ENCODE peak calls at places on chromosomes 6 and 20, in seven cellular contexts. One of them, this sample, is unnamed.

GRCh38 chr20:46651091-46651962 is at the start of gene SLC13A3:
- DNase-seq in K562: no peak
- DNase-seq in GM12892: no peak
- DNase-seq in SK-N-SH: peak; percentile 74
- DNase-seq in HepG2: peak; percentile 79
- DNase-seq in H1: no peak
- DNase-seq in GM12878: no peak
- DNase-seq in this sample: no peak

GRCh38 chr6:24492475-24492874 is 2.3 kb upstream of the ALDH5A1 start:
- DNase-seq in SK-N-SH: no peak
- DNase-seq in K562: peak; percentile 41
- DNase-seq in GM12892: no peak
- DNase-seq in HepG2: peak; percentile 58
- DNase-seq in GM12878: no peak
- DNase-seq in H1: no peak
- DNase-seq in this sample: no peak

GRCh38 chr6:52955871-52956270 is 39.2 kb downstream of the GSTA4 start:
- DNase-seq in GM12892: no peak
- DNase-seq in H1: no peak
- DNase-seq in SK-N-SH: no peak
- DNase-seq in HepG2: no peak
- DNase-seq in K562: no peak
- DNase-seq in GM12878: no peak
- DNase-seq in this sample: no peak

GRCh38 chr6:115783402-115784061 is 277.2 kb downstream of the FRK start:
- DNase-seq in H1: no peak
- DNase-seq in SK-N-SH: no peak
- DNase-seq in GM12892: no peak
- DNase-seq in HepG2: no peak
- DNase-seq in GM12878: no peak
- DNase-seq in K562: no peak
- DNase-seq in this sample: no peak

GRCh38 chr20:62739581-62740285 is 31.1 kb downstream of the NTSR1 start:
- DNase-seq in H1: no peak
- DNase-seq in SK-N-SH: no peak
- DNase-seq in GM12878: no peak
- DNase-seq in GM12892: no peak
- DNase-seq in K562: no peak
- DNase-seq in HepG2: no peak
- DNase-seq in this sample: no peak

GRCh38 chr6:33173228-33174180 is 18.8 kb downstream of the COL11A2 start:
- DNase-seq in GM12878: no peak
- DNase-seq in K562: no peak
- DNase-seq in GM12892: no peak
- DNase-seq in HepG2: no peak
- DNase-seq in SK-N-SH: no peak
- DNase-seq in H1: no peak
- DNase-seq in this sample: no peak

GRCh38 chr6:48826884-48827701 is 636.0 kb downstream of the MMUT start:
- DNase-seq in H1: no peak
- DNase-seq in SK-N-SH: no peak
- DNase-seq in GM12878: no peak
- DNase-seq in K562: no peak
- DNase-seq in HepG2: no peak
- DNase-seq in GM12892: no peak
- DNase-seq in this sample: no peak

GRCh38 chr20:46883847-46884246 is 10.8 kb upstream of the EYA2 start:
- DNase-seq in GM12892: no peak
- DNase-seq in GM12878: no peak
- DNase-seq in K562: no peak
- DNase-seq in H1: no peak
- DNase-seq in HepG2: no peak
- DNase-seq in SK-N-SH: no peak
- DNase-seq in this sample: no peak

GRCh38 chr6:21740719-21741118 is 147.2 kb downstream of the SOX4 start:
- DNase-seq in H1: no peak
- DNase-seq in HepG2: no peak
- DNase-seq in K562: no peak
- DNase-seq in SK-N-SH: no peak
- DNase-seq in GM12892: no peak
- DNase-seq in GM12878: no peak
- DNase-seq in this sample: no peak

GRCh38 chr6:82441047-82441770 is 77.6 kb downstream of the TPBG start:
- DNase-seq in GM12878: no peak
- DNase-seq in H1: no peak
- DNase-seq in SK-N-SH: peak; percentile 7
- DNase-seq in K562: no peak
- DNase-seq in GM12892: no peak
- DNase-seq in HepG2: no peak
- DNase-seq in this sample: no peak

GRCh38 chr6:83113258-83113657 is 45.8 kb downstream of the DOP1A start:
- DNase-seq in HepG2: no peak
- DNase-seq in GM12892: no peak
- DNase-seq in GM12878: no peak
- DNase-seq in H1: no peak
- DNase-seq in K562: no peak
- DNase-seq in SK-N-SH: no peak
- DNase-seq in this sample: no peak

DNA sequence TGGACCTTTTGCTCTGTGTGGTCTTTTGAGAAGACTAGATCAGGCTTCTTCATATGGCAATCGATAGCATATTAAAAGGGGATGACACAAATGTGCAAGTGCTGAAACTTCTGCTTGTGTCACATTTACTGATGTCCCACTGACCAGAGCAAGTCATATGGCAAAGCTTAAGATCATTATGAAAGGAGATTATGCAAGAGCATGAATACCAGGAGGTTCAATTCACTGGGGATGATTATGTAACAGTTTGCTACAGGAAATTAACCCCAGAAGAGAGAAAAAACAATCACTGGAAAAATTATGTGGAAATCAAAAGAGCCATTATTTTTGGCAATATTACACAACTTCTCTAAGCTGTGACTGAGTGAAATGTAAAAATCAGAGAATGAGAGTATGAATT is 13.7 kb upstream of the PRDM13 start:
- DNase-seq in H1: no peak
- DNase-seq in GM12892: no peak
- DNase-seq in GM12878: no peak
- DNase-seq in K562: no peak
- DNase-seq in SK-N-SH: no peak
- DNase-seq in HepG2: no peak
- DNase-seq in this sample: no peak
- TF ChIP-seq TAF1 in H1: no peak
- TF ChIP-seq TAF1 in GM12892: no peak
- TF ChIP-seq TAF1 in GM12878: no peak
- TF ChIP-seq TAF1 in K562: no peak
- TF ChIP-seq TAF1 in SK-N-SH: no peak
- TF ChIP-seq TAF1 in HepG2: no peak
- TF ChIP-seq TAF1 in this sample: no peak

DNA sequence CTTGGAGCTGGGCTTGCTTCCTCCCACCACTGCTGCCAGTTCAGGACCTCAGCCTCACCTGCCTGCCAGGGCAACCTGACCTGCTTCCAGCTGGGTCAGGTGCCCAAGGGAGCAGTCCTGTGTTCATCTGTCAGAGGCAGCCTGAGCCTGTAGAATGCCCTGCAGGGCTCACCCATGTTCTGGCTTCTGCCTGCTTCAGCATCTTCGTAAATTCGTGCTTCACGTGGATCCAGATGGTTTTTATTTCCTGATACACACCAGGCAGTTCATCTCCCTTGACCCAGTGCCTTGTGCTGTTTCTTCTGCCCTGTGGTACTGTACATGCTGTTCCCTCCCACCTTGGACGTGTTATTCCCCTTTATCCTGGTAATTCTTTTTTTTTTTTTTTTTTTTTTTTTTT is 50.2 kb downstream of the ARID1B start:
- DNase-seq in GM12878: no peak
- DNase-seq in SK-N-SH: peak; percentile 73
- DNase-seq in K562: no peak
- DNase-seq in H1: no peak
- DNase-seq in HepG2: no peak
- DNase-seq in GM12892: no peak
- DNase-seq in this sample: no peak
- TF ChIP-seq POLR2AphosphoS5 in GM12878: no peak
- TF ChIP-seq POLR2AphosphoS5 in SK-N-SH: no peak
- TF ChIP-seq POLR2AphosphoS5 in K562: no peak
- TF ChIP-seq POLR2AphosphoS5 in H1: no peak
- TF ChIP-seq POLR2AphosphoS5 in HepG2: no peak
- TF ChIP-seq POLR2AphosphoS5 in GM12892: no peak
- TF ChIP-seq POLR2AphosphoS5 in this sample: no peak

GRCh38 chr6:170208171-170208601 is 82.7 kb downstream of the DLL1 start:
- DNase-seq in HepG2: no peak
- DNase-seq in H1: no peak
- DNase-seq in K562: no peak
- DNase-seq in GM12892: no peak
- DNase-seq in SK-N-SH: peak; percentile 17
- DNase-seq in GM12878: no peak
- DNase-seq in this sample: no peak

GRCh38 chr6:170210026-170210390 is 80.9 kb downstream of the DLL1 start:
- DNase-seq in GM12892: no peak
- DNase-seq in H1: no peak
- DNase-seq in SK-N-SH: peak; percentile 20
- DNase-seq in GM12878: no peak
- DNase-seq in HepG2: no peak
- DNase-seq in K562: no peak
- DNase-seq in this sample: no peak

GRCh38 chr6:170210651-170211403 is 80.1 kb downstream of the DLL1 start:
- DNase-seq in GM12878: no peak
- DNase-seq in H1: no peak
- DNase-seq in GM12892: no peak
- DNase-seq in K562: no peak
- DNase-seq in HepG2: no peak
- DNase-seq in SK-N-SH: peak; percentile 13
- DNase-seq in this sample: no peak

GRCh38 chr6:170208651-170209353 is 82.1 kb downstream of the DLL1 start:
- DNase-seq in SK-N-SH: peak; percentile 11
- DNase-seq in HepG2: no peak
- DNase-seq in K562: no peak
- DNase-seq in H1: no peak
- DNase-seq in GM12878: no peak
- DNase-seq in GM12892: no peak
- DNase-seq in this sample: no peak

GRCh38 chr6:170209354-170210025 is 81.4 kb downstream of the DLL1 start:
- DNase-seq in HepG2: no peak
- DNase-seq in H1: no peak
- DNase-seq in SK-N-SH: peak; percentile 36
- DNase-seq in GM12878: no peak
- DNase-seq in K562: no peak
- DNase-seq in GM12892: no peak
- DNase-seq in this sample: no peak
- TF ChIP-seq TAF1 in HepG2: no peak
- TF ChIP-seq TAF1 in H1: no peak
- TF ChIP-seq TAF1 in SK-N-SH: no peak
- TF ChIP-seq TAF1 in GM12878: no peak
- TF ChIP-seq TAF1 in K562: no peak
- TF ChIP-seq TAF1 in GM12892: no peak
- TF ChIP-seq TAF1 in this sample: no peak

GRCh38 chr6:57307850-57308249 is 9.6 kb upstream of the PRIM2 start:
- DNase-seq in H1: no peak
- DNase-seq in GM12878: no peak
- DNase-seq in K562: no peak
- DNase-seq in SK-N-SH: no peak
- DNase-seq in GM12892: no peak
- DNase-seq in HepG2: no peak
- DNase-seq in this sample: no peak

GRCh38 chr6:57303931-57304681 is 13.3 kb upstream of the PRIM2 start:
- DNase-seq in GM12892: no peak
- DNase-seq in GM12878: no peak
- DNase-seq in HepG2: no peak
- DNase-seq in SK-N-SH: peak; percentile 37
- DNase-seq in K562: no peak
- DNase-seq in H1: no peak
- DNase-seq in this sample: no peak

GRCh38 chr6:57306273-57306672 is 11.2 kb upstream of the PRIM2 start:
- DNase-seq in GM12892: no peak
- DNase-seq in HepG2: no peak
- DNase-seq in K562: no peak
- DNase-seq in H1: no peak
- DNase-seq in GM12878: no peak
- DNase-seq in SK-N-SH: no peak
- DNase-seq in this sample: no peak

GRCh38 chr6:57305112-57305511 is 12.3 kb upstream of the PRIM2 start:
- DNase-seq in GM12892: no peak
- DNase-seq in K562: no peak
- DNase-seq in HepG2: no peak
- DNase-seq in H1: no peak
- DNase-seq in GM12878: no peak
- DNase-seq in SK-N-SH: no peak
- DNase-seq in this sample: no peak

GRCh38 chr6:57305754-57306153 is 11.7 kb upstream of the PRIM2 start:
- DNase-seq in GM12892: no peak
- DNase-seq in HepG2: no peak
- DNase-seq in GM12878: no peak
- DNase-seq in H1: no peak
- DNase-seq in SK-N-SH: no peak
- DNase-seq in K562: no peak
- DNase-seq in this sample: no peak
- TF ChIP-seq POLR2AphosphoS5 in GM12892: no peak
- TF ChIP-seq POLR2AphosphoS5 in HepG2: no peak
- TF ChIP-seq POLR2AphosphoS5 in GM12878: no peak
- TF ChIP-seq POLR2AphosphoS5 in H1: no peak
- TF ChIP-seq POLR2AphosphoS5 in SK-N-SH: peak; percentile 48
- TF ChIP-seq POLR2AphosphoS5 in K562: no peak
- TF ChIP-seq POLR2AphosphoS5 in this sample: no peak

GRCh38 chr20:1396702-1397101 is 3.8 kb upstream of the FKBP1A start:
- DNase-seq in H1: no peak
- DNase-seq in HepG2: no peak
- DNase-seq in SK-N-SH: no peak
- DNase-seq in GM12878: no peak
- DNase-seq in K562: no peak
- DNase-seq in GM12892: no peak
- DNase-seq in this sample: no peak

GRCh38 chr20:1392693-1393506 is at the start of gene FKBP1A:
- DNase-seq in HepG2: peak; percentile 94
- DNase-seq in H1: no peak
- DNase-seq in GM12878: peak; percentile 67
- DNase-seq in SK-N-SH: peak; percentile 95
- DNase-seq in K562: peak; percentile 87
- DNase-seq in GM12892: peak; percentile 71
- DNase-seq in this sample: peak; percentile 77

GRCh38 chr20:1393507-1393882 is 641 bp upstream of the FKBP1A start:
- DNase-seq in HepG2: no peak
- DNase-seq in GM12878: no peak
- DNase-seq in SK-N-SH: no peak
- DNase-seq in GM12892: no peak
- DNase-seq in H1: no peak
- DNase-seq in K562: no peak
- DNase-seq in this sample: no peak

GRCh38 chr20:1397710-1398109 is 4.9 kb upstream of the FKBP1A start:
- DNase-seq in K562: no peak
- DNase-seq in GM12878: no peak
- DNase-seq in GM12892: no peak
- DNase-seq in HepG2: no peak
- DNase-seq in H1: no peak
- DNase-seq in SK-N-SH: no peak
- DNase-seq in this sample: no peak

GRCh38 chr20:1396264-1396663 is 3.4 kb upstream of the FKBP1A start:
- DNase-seq in SK-N-SH: no peak
- DNase-seq in HepG2: no peak
- DNase-seq in K562: no peak
- DNase-seq in GM12892: no peak
- DNase-seq in GM12878: no peak
- DNase-seq in H1: no peak
- DNase-seq in this sample: no peak
- TF ChIP-seq TAF1 in SK-N-SH: no peak
- TF ChIP-seq TAF1 in HepG2: no peak
- TF ChIP-seq TAF1 in K562: no peak
- TF ChIP-seq TAF1 in GM12892: no peak
- TF ChIP-seq TAF1 in GM12878: no peak
- TF ChIP-seq TAF1 in H1: no peak
- TF ChIP-seq TAF1 in this sample: no peak

GRCh38 chr20:57398231-57398821 is 7.1 kb downstream of the RBM38 start:
- DNase-seq in K562: no peak
- DNase-seq in HepG2: no peak
- DNase-seq in SK-N-SH: no peak
- DNase-seq in GM12892: peak; percentile 88
- DNase-seq in GM12878: peak; percentile 83
- DNase-seq in H1: no peak
- DNase-seq in this sample: peak; percentile 84
- TF ChIP-seq POLR2AphosphoS5 in K562: no peak
- TF ChIP-seq POLR2AphosphoS5 in HepG2: no peak
- TF ChIP-seq POLR2AphosphoS5 in SK-N-SH: no peak
- TF ChIP-seq POLR2AphosphoS5 in GM12892: peak; percentile 76
- TF ChIP-seq POLR2AphosphoS5 in GM12878: peak; percentile 77
- TF ChIP-seq POLR2AphosphoS5 in H1: no peak
- TF ChIP-seq POLR2AphosphoS5 in this sample: peak; percentile 40